ENCODE peak calls at places on chromosomes 4 and X, in eight cellular contexts. M is GM04503, T is NCI-H2029, S is GDM1, E is GM19239, G is epithelial cell of prostate, I is tibial artery, U is stromal cell of bone marrow. H is an unnamed sample.
A peak's percentile ranks its signal among the peaks of the same experiment; 100 is the strongest.

GRCh38 chr4:52037730-52038108 is 380 bp downstream of the SGCB start:
- DNase-seq in M (no peak), T (no peak), S (no peak), E (no peak), G (no peak), I (peak; percentile 29), U (no peak), H (peak; percentile 67)

GRCh38 chrX:16138108-16138427 is 14.7 kb downstream of the GRPR start:
- DNase-seq in M (no peak), T (no peak), S (peak; percentile 3), E (no peak), G (no peak), I (no peak), U (no peak), H (no peak)

GRCh38 chr4:146445198-146446150 is 76.3 kb downstream of the SLC10A7 start:
- DNase-seq in M (no peak), T (no peak), S (no peak), E (no peak), G (no peak), I (no peak), U (no peak), H (no peak)

GRCh38 chr4:31545330-31545729 is 825.2 kb downstream of the PCDH7 start:
- DNase-seq in M (no peak), T (no peak), S (no peak), E (no peak), G (no peak), I (no peak), U (no peak), H (no peak)

GRCh38 chr4:184100297-184100885 is 117.3 kb downstream of the ENPP6 start:
- DNase-seq in M (no peak), T (no peak), S (peak; percentile 5), E (peak; percentile 59), G (no peak), I (no peak), U (no peak), H (no peak)

GRCh38 chrX:142204522-142205433 is at the start of gene MAGEC2:
- DNase-seq in M (no peak), T (no peak), S (no peak), E (no peak), G (no peak), I (no peak), U (no peak), H (no peak)

GRCh38 chr4:124275-125081 is at the start of gene ZNF718:
- DNase-seq in M (peak; percentile 89), T (peak; percentile 97), S (no peak), E (peak; percentile 81), G (peak; percentile 89), I (peak; percentile 94), U (peak; percentile 96), H (peak; percentile 89)

GRCh38 chr4:102792361-102792936 is 31.7 kb upstream of the MANBA start:
- DNase-seq in M (no peak), T (no peak), S (no peak), E (no peak), G (no peak), I (no peak), U (no peak), H (no peak)

GRCh38 chr4:8730681-8731080 is 138.1 kb downstream of the CPZ start:
- DNase-seq in M (no peak), T (no peak), S (no peak), E (no peak), G (no peak), I (peak; percentile 14), U (no peak), H (no peak)

H was measured in head of caudate nucleus.